ENCODE peak calls at places on chromosomes 4 and X, in four cellular contexts. Z is right cardiac atrium, M is GM23248, T is AG09319. Y is an unnamed sample.

GRCh38 chrX:68693481-68694410 is 46.3 kb downstream of the STARD8 start:
- DNase-seq in Z (peak), M (peak), T (peak), Y (no peak)

GRCh38 chr4:52661966-52662705 is 3.0 kb upstream of the USP46 start:
- DNase-seq in Z (no peak), M (no peak), T (no peak), Y (no peak)

GRCh38 chrX:129495941-129496340 is 27.3 kb downstream of the SMARCA1 start:
- DNase-seq in Z (no peak), M (peak), T (no peak), Y (no peak)

GRCh38 chrX:128728943-128729342 is 676.7 kb upstream of the ACTRT1 start:
- DNase-seq in Z (no peak), M (no peak), T (no peak), Y (no peak)

GRCh38 chr4:57158762-57159161 is 48.6 kb upstream of the IGFBP7 start:
- DNase-seq in Z (no peak), M (no peak), T (no peak), Y (no peak)

GRCh38 chr4:185671041-185671440 is 135.7 kb upstream of the PDLIM3 start:
- DNase-seq in Z (no peak), M (no peak), T (no peak), Y (no peak)

GRCh38 chr4:7595883-7596535 is 161.3 kb upstream of the PSAPL1 start:
- DNase-seq in Z (no peak), M (no peak), T (no peak), Y (no peak)

GRCh38 chr4:26192921-26193894 is 127.6 kb upstream of the RBPJ start:
- DNase-seq in Z (no peak), M (peak), T (no peak), Y (no peak)

GRCh38 chr4:117700111-117700892 is 334.0 kb upstream of the NDST3 start:
- DNase-seq in Z (no peak), M (no peak), T (no peak), Y (no peak)

GRCh38 chr4:78656968-78657445 is 105.4 kb downstream of the ANXA3 start:
- DNase-seq in Z (no peak), M (no peak), T (no peak), Y (no peak)

GRCh38 chr4:152997771-152998487 is 61.8 kb downstream of the FHDC1 start:
- DNase-seq in Z (no peak), M (no peak), T (no peak), Y (no peak)

GRCh38 chrX:130637591-130637990 is 235.8 kb downstream of the RBMX2 start:
- DNase-seq in Z (no peak), M (peak), T (no peak), Y (no peak)

GRCh38 chrX:106928227-106928626 is 8.0 kb downstream of the CLDN2 start:
- DNase-seq in Z (no peak), M (no peak), T (no peak), Y (no peak)

GRCh38 chrX:130916636-130917422 is 13.8 kb upstream of the ENOX2 start:
- DNase-seq in Z (peak), M (peak), T (no peak), Y (no peak)

GRCh38 chrX:2547746-2548145 is 47.0 kb upstream of the DHRSX start:
- DNase-seq in Z (no peak), M (no peak), T (no peak), Y (no peak)

GRCh38 chr4:56757270-56757746 is 64.2 kb downstream of the SPINK2 start:
- DNase-seq in Z (no peak), M (peak), T (no peak), Y (no peak)